ENCODE peak calls at places on chromosomes 12 and 14, in eight cellular contexts. D is MM.1S, L is PC-3, S is neural progenitor cell, I is hepatocyte, W is fibroblast of lung, V is GM23248, C is H1. J is an unnamed sample.

GRCh38 chr12:75564398-75564797 is 53.0 kb upstream of the KRR1 start:
- DNase-seq in W (no peak), S (no peak), V (peak; percentile 57), I (no peak), L (no peak), D (no peak), C (no peak), J (no peak)

GRCh38 chr14:103507751-103508150 is 14.9 kb downstream of the CKB start:
- DNase-seq in D (no peak), C (no peak), W (no peak), I (no peak), V (no peak), L (no peak), S (no peak), J (no peak)

GRCh38 chr12:121400332-121401139 is 618 bp downstream of the RNF34 start:
- DNase-seq in D (peak; percentile 26), V (peak; percentile 71), C (no peak), L (peak; percentile 68), I (peak; percentile 61), S (peak; percentile 60), W (peak; percentile 21), J (peak; percentile 50)

GRCh38 chr14:94966344-94966743 is 191.0 kb downstream of the DICER1 start:
- DNase-seq in V (no peak), I (no peak), S (no peak), D (no peak), L (no peak), C (no peak), W (no peak), J (no peak)

GRCh38 chr12:108720757-108721514 is 10.4 kb downstream of the CORO1C start:
- DNase-seq in S (no peak), C (no peak), I (no peak), V (peak; percentile 90), W (peak; percentile 59), D (no peak), L (peak; percentile 65), J (no peak)

GRCh38 chr12:12226187-12226586 is 40.7 kb downstream of the LRP6 start:
- DNase-seq in I (no peak), C (no peak), D (no peak), V (no peak), W (no peak), S (no peak), L (no peak), J (no peak)

GRCh38 chr14:44995196-44995595 is 33.2 kb downstream of the TOGARAM1 start:
- DNase-seq in C (no peak), L (no peak), V (no peak), S (no peak), I (no peak), D (no peak), W (no peak), J (no peak)

GRCh38 chr14:97381309-97381708 is 584.1 kb downstream of the VRK1 start:
- DNase-seq in S (no peak), C (no peak), V (no peak), D (no peak), I (no peak), L (no peak), W (no peak), J (no peak)

GRCh38 chr14:35402323-35403084 is 2.0 kb downstream of the NFKBIA start:
- DNase-seq in V (peak; percentile 50), W (no peak), C (no peak), D (no peak), L (no peak), S (no peak), I (no peak), J (no peak)

GRCh38 chr12:81758421-81759214 is 532 bp downstream of the PPFIA2 start:
- DNase-seq in C (peak; percentile 79), L (no peak), V (peak; percentile 41), D (peak; percentile 67), S (peak; percentile 57), W (peak; percentile 38), I (peak; percentile 54), J (no peak)

GRCh38 chr14:102527255-102528232 is 18.0 kb upstream of the ANKRD9 start:
- DNase-seq in S (no peak), D (no peak), I (peak; percentile 37), C (no peak), W (no peak), L (peak; percentile 94), V (peak; percentile 50), J (no peak)

GRCh38 chr14:90624228-90624627 is 192.0 kb downstream of the TTC7B start:
- DNase-seq in D (no peak), S (no peak), V (peak; percentile 58), C (no peak), L (peak; percentile 82), W (no peak), I (no peak), J (no peak)

GRCh38 chr12:105986779-105987686 is 151.7 kb downstream of the NUAK1 start:
- DNase-seq in C (no peak), S (no peak), D (peak; percentile 55), I (peak; percentile 37), V (peak; percentile 90), W (peak; percentile 53), L (no peak), J (no peak)

GRCh38 chr12:49230810-49231209 is 34.1 kb upstream of the TUBA1C start:
- DNase-seq in D (no peak), W (no peak), I (no peak), V (no peak), C (no peak), L (no peak), S (no peak), J (no peak)

GRCh38 chr12:7723926-7724325 is 12.7 kb downstream of the DPPA3 start:
- DNase-seq in S (no peak), D (no peak), V (no peak), C (no peak), I (no peak), L (no peak), W (no peak), J (no peak)

GRCh38 chr12:749871-750270 is 2.5 kb upstream of the WNK1 start:
- DNase-seq in V (peak; percentile 19), I (no peak), D (no peak), C (no peak), W (no peak), S (no peak), L (no peak), J (no peak)

GRCh38 chr12:31570880-31571279 is 20.1 kb downstream of the DENND5B start:
- DNase-seq in S (peak; percentile 31), D (no peak), I (peak; percentile 23), C (no peak), V (no peak), W (peak; percentile 28), L (no peak), J (no peak)

GRCh38 chr14:99271288-99271941 is 582 bp downstream of the BCL11B start:
- DNase-seq in S (no peak), D (no peak), V (no peak), C (no peak), L (no peak), I (no peak), W (no peak), J (no peak)
- TF ChIP-seq EZH2 in S (no peak), D (no peak), V (peak; percentile 96), C (no peak), L (peak; percentile 47), I (no peak), W (peak; percentile 15), J (no peak)

DNA sequence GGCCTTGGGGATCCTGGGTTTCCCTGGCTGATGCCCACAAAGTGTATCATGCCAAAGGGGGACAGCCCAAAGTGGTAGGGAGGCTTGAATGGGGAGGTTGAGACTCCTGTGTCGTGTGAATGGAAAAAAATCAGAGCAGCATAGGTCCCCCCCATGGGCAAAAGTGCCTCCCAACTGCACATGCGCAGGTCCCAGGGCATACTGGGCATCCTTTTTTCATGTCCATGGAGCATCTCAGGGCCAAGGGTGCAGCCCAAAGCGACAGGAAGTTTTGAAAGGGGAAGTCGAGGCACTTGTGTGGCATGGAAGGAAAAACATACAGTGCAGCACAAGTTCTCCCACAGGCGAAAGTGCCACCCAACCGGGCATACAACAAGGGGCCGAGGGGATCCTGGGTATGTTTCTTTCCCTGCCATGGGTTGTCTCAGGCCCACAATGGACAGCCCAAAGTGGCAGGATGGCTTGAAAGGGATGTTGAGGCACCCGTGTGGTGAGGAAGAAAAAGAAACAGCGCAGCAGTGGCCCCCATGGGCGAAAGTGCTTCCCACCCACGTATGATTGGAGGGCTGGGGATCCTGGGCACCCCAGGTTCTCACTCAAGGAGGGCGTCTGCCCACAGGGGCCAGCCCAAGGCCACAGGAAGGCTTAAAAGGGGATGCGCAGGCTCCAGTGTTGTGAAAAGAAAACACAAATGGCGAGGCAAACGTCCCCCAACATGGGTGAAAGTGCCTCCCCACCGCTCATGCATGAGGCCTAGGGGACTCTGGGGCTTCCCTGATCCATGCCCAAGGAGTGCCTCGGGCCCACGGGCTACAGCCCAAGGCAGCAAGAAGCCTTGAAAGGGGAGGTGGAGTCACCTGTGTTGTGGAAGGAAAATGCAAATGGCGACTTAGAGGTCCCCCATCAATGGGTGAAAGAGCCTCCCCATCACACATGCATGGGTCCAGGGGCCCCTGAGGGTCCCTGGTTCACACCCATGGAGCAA is 573.7 kb downstream of the ALG10 start:
- DNase-seq in C (no peak), D (no peak), S (no peak), L (no peak), I (peak; percentile 2), W (no peak), V (no peak), J (no peak)
- H3K9me3 ChIP-seq in C (peaks cover 87% of the 10 kb centered on the region), D (no peaks in the 10 kb centered on the region), S (peaks cover 34% of the 10 kb centered on the region), L (peaks cover 44% of the 10 kb centered on the region), I (peaks cover 5% of the 10 kb centered on the region), W (no peaks in the 10 kb centered on the region), V (no peaks in the 10 kb centered on the region), J (peaks cover 57% of the 10 kb centered on the region)

DNA sequence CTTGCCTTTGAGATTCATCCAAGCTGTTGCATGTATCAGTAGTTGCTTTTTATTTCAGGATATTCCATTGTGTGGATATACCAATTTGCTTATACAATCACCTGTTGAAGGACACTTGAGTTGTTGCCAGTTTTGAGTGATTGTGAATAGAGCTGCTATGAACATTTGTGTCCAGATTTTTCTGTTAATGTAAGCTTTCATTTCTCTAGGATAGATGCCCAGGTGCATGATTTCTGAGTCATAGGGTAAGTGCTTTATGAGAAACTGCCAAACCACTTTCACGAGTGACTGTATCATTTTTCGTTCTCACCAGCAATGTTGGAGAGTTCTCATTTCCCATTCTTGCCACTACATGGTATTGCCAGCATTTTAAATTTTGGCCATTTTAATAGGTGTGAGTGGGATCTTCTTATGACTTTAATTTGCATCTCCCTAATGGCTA is 434.6 kb upstream of the RGS6 start:
- DNase-seq in C (no peak), W (peak; percentile 47), D (peak; percentile 16), L (peak; percentile 56), V (peak; percentile 46), S (no peak), I (no peak), J (peak; percentile 17)
- TF ChIP-seq EZH2 in C (no peak), W (no peak), D (no peak), L (no peak), V (no peak), S (no peak), I (no peak), J (no peak)

GRCh38 chr14:106062502-106063272 is 536.3 kb downstream of the TMEM121 start:
- DNase-seq in D (no peak), L (no peak), S (no peak), W (no peak), I (no peak), C (no peak), V (no peak), J (peak; percentile 90)

GRCh38 chr14:106055257-106055656 is 528.9 kb downstream of the TMEM121 start:
- DNase-seq in L (no peak), I (no peak), D (no peak), C (no peak), S (no peak), W (no peak), V (no peak), J (peak; percentile 59)

GRCh38 chr14:106060576-106060975 is 534.2 kb downstream of the TMEM121 start:
- DNase-seq in L (no peak), D (no peak), S (no peak), C (no peak), W (no peak), V (no peak), I (no peak), J (no peak)

GRCh38 chr14:106058342-106058741 is 532.0 kb downstream of the TMEM121 start:
- DNase-seq in S (no peak), I (no peak), V (no peak), L (no peak), C (no peak), W (no peak), D (no peak), J (no peak)
- H3K9me3 ChIP-seq in S (peaks cover 9% of the 10 kb centered on the region), I (no peaks in the 10 kb centered on the region), V (no peaks in the 10 kb centered on the region), L (no peaks in the 10 kb centered on the region), C (peaks cover 70% of the 10 kb centered on the region), W (no peaks in the 10 kb centered on the region), D (no peaks in the 10 kb centered on the region), J (peaks cover 5% of the 10 kb centered on the region)